ENCODE peak calls at places on chromosomes 13 and 19, in nine cellular contexts. Q is CD4-positive, alpha-beta T cell; G is EH; V is hypothalamus; M is GM10248; Y is substantia nigra; U is naive thymus-derived CD8-positive, alpha-beta T cell; I is CD4-positive, alpha-beta memory T cell; N is COR-L47. S is an unnamed sample.

GRCh38 chr13:39656325-39656677 is 839 bp downstream of the COG6 start:
- DNase-seq in Q (no peak), G (no peak), V (no peak), M (no peak), Y (no peak), U (no peak), I (no peak), N (no peak), S (no peak)

GRCh38 chr19:31099470-31100190 is 249.6 kb downstream of the TSHZ3 start:
- DNase-seq in Q (no peak), G (no peak), V (no peak), M (no peak), Y (no peak), U (no peak), I (no peak), N (no peak), S (no peak)

GRCh38 chr19:2166741-2167738 is 3.3 kb downstream of the DOT1L start:
- DNase-seq in Q (no peak), G (peak), V (peak), M (no peak), Y (peak), U (no peak), I (no peak), N (no peak), S (no peak)

GRCh38 chr19:35528218-35529038 is at the start of gene SBSN:
- DNase-seq in Q (no peak), G (peak), V (no peak), M (no peak), Y (no peak), U (no peak), I (no peak), N (no peak), S (no peak)

GRCh38 chr19:42010245-42011126 is 16.5 kb upstream of the ATP1A3 start:
- DNase-seq in Q (no peak), G (peak), V (no peak), M (no peak), Y (no peak), U (no peak), I (no peak), N (no peak), S (no peak)

GRCh38 chr13:110134801-110135200 is 172.2 kb downstream of the COL4A1 start:
- DNase-seq in Q (no peak), G (no peak), V (no peak), M (no peak), Y (no peak), U (no peak), I (no peak), N (no peak), S (no peak)

GRCh38 chr19:51712461-51713081 is 11.2 kb downstream of the HAS1 start:
- DNase-seq in Q (no peak), G (peak), V (no peak), M (no peak), Y (no peak), U (no peak), I (no peak), N (peak), S (peak)

GRCh38 chr13:26445092-26445491 is 112.4 kb upstream of the WASF3 start:
- DNase-seq in Q (no peak), G (no peak), V (no peak), M (no peak), Y (no peak), U (no peak), I (no peak), N (no peak), S (no peak)

GRCh38 chr19:58555920-58556632 is 1.2 kb upstream of the CHMP2A start:
- DNase-seq in Q (no peak), G (no peak), V (no peak), M (no peak), Y (no peak), U (no peak), I (no peak), N (no peak), S (no peak)

GRCh38 chr19:38277969-38278680 is 13.8 kb downstream of the SPINT2 start:
- DNase-seq in Q (no peak), G (peak), V (no peak), M (no peak), Y (no peak), U (no peak), I (no peak), N (no peak), S (no peak)

GRCh38 chr13:39655041-39655568 is 357 bp upstream of the COG6 start:
- DNase-seq in Q (no peak), G (no peak), V (no peak), M (no peak), Y (no peak), U (no peak), I (no peak), N (no peak), S (no peak)

GRCh38 chr19:1255186-1256161 is 7.1 kb downstream of the MIDN start:
- DNase-seq in Q (no peak), G (no peak), V (peak), M (no peak), Y (peak), U (no peak), I (no peak), N (no peak), S (no peak)

GRCh38 chr13:47621931-47622330 is 379.1 kb downstream of the SUCLA2 start:
- DNase-seq in Q (no peak), G (no peak), V (no peak), M (no peak), Y (no peak), U (no peak), I (no peak), N (no peak), S (no peak)

GRCh38 chr13:48761256-48761655 is 107.5 kb downstream of the CYSLTR2 start:
- DNase-seq in Q (no peak), G (no peak), V (no peak), M (no peak), Y (no peak), U (no peak), I (no peak), N (no peak), S (no peak)

GRCh38 chr19:13127051-13127450 is 9.0 kb downstream of the NACC1 start:
- DNase-seq in Q (no peak), G (no peak), V (no peak), M (no peak), Y (no peak), U (no peak), I (no peak), N (no peak), S (no peak)

GRCh38 chr19:677201-677600 is 1.0 kb downstream of the FSTL3 start:
- DNase-seq in Q (no peak), G (peak), V (no peak), M (no peak), Y (no peak), U (no peak), I (no peak), N (no peak), S (no peak)

GRCh38 chr13:76647550-76647949 is 238.7 kb downstream of the KCTD12 start:
- DNase-seq in Q (no peak), G (peak), V (no peak), M (no peak), Y (no peak), U (no peak), I (no peak), N (no peak), S (no peak)

GRCh38 chr19:48400018-48400742 is 6.7 kb downstream of the GRIN2D start:
- DNase-seq in Q (no peak), G (peak), V (no peak), M (peak), Y (no peak), U (peak), I (peak), N (peak), S (no peak)

GRCh38 chr19:5002143-5002542 is 33.2 kb downstream of the KDM4B start:
- DNase-seq in Q (no peak), G (peak), V (no peak), M (no peak), Y (no peak), U (no peak), I (no peak), N (no peak), S (no peak)